ENCODE peak calls at places on chromosome 3, in six cellular contexts. X is K562, A is HL-60, Y is prostate gland, P is stomach, E is GM23338. S is an unnamed sample.

GRCh38 chr3:72265250-72265649 is 480.3 kb upstream of the PROK2 start:
- DNase-seq in A (no peak), P (no peak), X (peak; percentile 55), Y (no peak), E (peak; percentile 65), S (no peak)

GRCh38 chr3:161977063-161977462 is 480.5 kb downstream of the OTOL1 start:
- DNase-seq in P (no peak), Y (no peak), X (no peak), E (no peak), A (no peak), S (no peak)

GRCh38 chr3:167862104-167862785 is 126.7 kb downstream of the SERPINI1 start:
- DNase-seq in P (no peak), X (no peak), Y (no peak), E (no peak), A (no peak), S (no peak)

GRCh38 chr3:39126532-39127071 is 19.1 kb downstream of the TTC21A start:
- DNase-seq in X (peak; percentile 78), A (peak; percentile 84), E (peak; percentile 79), P (no peak), Y (no peak), S (peak; percentile 56)

GRCh38 chr3:14181253-14181652 is 2.6 kb downstream of the LSM3 start:
- DNase-seq in P (no peak), E (no peak), X (no peak), A (no peak), Y (no peak), S (no peak)

GRCh38 chr3:189621948-189622603 is 9.1 kb upstream of the TP63 start:
- DNase-seq in Y (no peak), E (no peak), A (no peak), P (no peak), X (no peak), S (no peak)

GRCh38 chr3:14918356-14918860 is 29.0 kb upstream of the NR2C2 start:
- DNase-seq in E (no peak), Y (no peak), P (no peak), A (no peak), X (no peak), S (no peak)

GRCh38 chr3:175258763-175259162 is 399.6 kb downstream of the NAALADL2 start:
- DNase-seq in Y (no peak), A (no peak), E (no peak), X (no peak), P (peak; percentile 30), S (no peak)

GRCh38 chr3:71579934-71580318 is 3.6 kb downstream of the FOXP1 start:
- DNase-seq in Y (peak; percentile 17), E (no peak), A (peak; percentile 70), P (no peak), X (peak; percentile 46), S (peak; percentile 36)

GRCh38 chr3:78507196-78507984 is 1260.4 kb downstream of the ROBO1 start:
- DNase-seq in E (no peak), A (no peak), X (no peak), P (no peak), Y (no peak), S (no peak)

GRCh38 chr3:71195492-71195891 is 388.0 kb downstream of the FOXP1 start:
- DNase-seq in E (no peak), Y (no peak), X (no peak), P (no peak), A (no peak), S (no peak)

GRCh38 chr3:140247775-140248174 is 312.8 kb downstream of the CLSTN2 start:
- DNase-seq in X (no peak), Y (no peak), A (no peak), P (no peak), E (no peak), S (no peak)

GRCh38 chr3:15804553-15805095 is 6.8 kb upstream of the ANKRD28 start:
- DNase-seq in P (no peak), Y (no peak), X (peak; percentile 79), E (peak; percentile 21), A (peak; percentile 17), S (no peak)

GRCh38 chr3:127673191-127674098 is 693 bp downstream of the ABTB1 start:
- DNase-seq in E (peak; percentile 48), A (peak; percentile 32), P (peak; percentile 61), Y (no peak), X (peak; percentile 38), S (peak; percentile 61)

GRCh38 chr3:127674793-127675189 is 2.0 kb downstream of the ABTB1 start:
- DNase-seq in A (no peak), Y (no peak), P (peak; percentile 13), X (no peak), E (no peak), S (no peak)

GRCh38 chr3:20080956-20081554 is 40.8 kb downstream of the KAT2B start:
- DNase-seq in A (peak; percentile 42), X (peak; percentile 63), P (peak; percentile 68), Y (peak; percentile 84), E (no peak), S (peak; percentile 19)

GRCh38 chr3:147649475-147649874 is 240.3 kb downstream of the ZIC1 start:
- DNase-seq in E (peak; percentile 23), X (no peak), A (no peak), Y (no peak), P (no peak), S (no peak)

GRCh38 chr3:99413504-99413903 is 224.9 kb upstream of the COL8A1 start:
- DNase-seq in X (no peak), P (no peak), Y (no peak), A (no peak), E (no peak), S (no peak)

GRCh38 chr3:88188436-88188835 is 38.7 kb downstream of the C3orf38 start:
- DNase-seq in E (no peak), X (no peak), A (no peak), Y (no peak), P (no peak), S (no peak)

GRCh38 chr3:174862101-174862500 is 3.0 kb downstream of the NAALADL2 start:
- DNase-seq in X (no peak), A (no peak), Y (peak; percentile 11), P (peak; percentile 60), E (peak; percentile 69), S (peak; percentile 61)

GRCh38 chr3:89145995-89146394 is 38.6 kb downstream of the EPHA3 start:
- DNase-seq in P (no peak), X (no peak), Y (no peak), E (no peak), A (no peak), S (no peak)

GRCh38 chr3:197795200-197795599 is 4.1 kb downstream of the LRCH3 start:
- DNase-seq in P (no peak), A (no peak), X (no peak), Y (no peak), E (no peak), S (no peak)

GRCh38 chr3:57227930-57228733 is 603 bp downstream of the APPL1 start:
- DNase-seq in P (peak; percentile 50), A (peak; percentile 46), X (peak; percentile 48), Y (peak; percentile 45), E (peak; percentile 61), S (peak; percentile 54)

GRCh38 chr3:125916376-125916978 is 52.5 kb upstream of the ROPN1B start:
- DNase-seq in P (peak; percentile 99), X (peak; percentile 92), Y (peak; percentile 98), A (no peak), E (peak; percentile 93), S (peak; percentile 99)

GRCh38 chr3:171383206-171384018 is 76.8 kb downstream of the TNIK start:
- DNase-seq in P (no peak), Y (no peak), E (no peak), A (no peak), X (no peak), S (no peak)

GRCh38 chr3:56468184-56469106 is at the start of gene ERC2:
- DNase-seq in P (peak; percentile 41), Y (peak; percentile 44), E (peak; percentile 96), A (no peak), X (no peak), S (peak; percentile 12)

GRCh38 chr3:41853495-41853894 is 108.4 kb downstream of the ULK4 start:
- DNase-seq in P (no peak), A (no peak), X (no peak), E (no peak), Y (no peak), S (no peak)

GRCh38 chr3:113157408-113157980 is 53.9 kb upstream of the BOC start:
- DNase-seq in A (no peak), E (no peak), X (no peak), Y (no peak), P (no peak), S (no peak)

GRCh38 chr3:21326704-21327103 is 424.3 kb downstream of the ZNF385D start:
- DNase-seq in E (no peak), X (no peak), P (no peak), Y (no peak), A (no peak), S (no peak)
- TF ChIP-seq POLR2AphosphoS5 in E (no peak), X (no peak), P (no peak), Y (no peak), A (no peak), S (no peak)

GRCh38 chr3:33218446-33219174 is at the start of gene SUSD5:
- DNase-seq in A (no peak), P (no peak), Y (no peak), E (peak; percentile 81), X (no peak), S (no peak)
- TF ChIP-seq POLR2AphosphoS5 in A (no peak), P (no peak), Y (no peak), E (no peak), X (no peak), S (no peak)

DNA sequence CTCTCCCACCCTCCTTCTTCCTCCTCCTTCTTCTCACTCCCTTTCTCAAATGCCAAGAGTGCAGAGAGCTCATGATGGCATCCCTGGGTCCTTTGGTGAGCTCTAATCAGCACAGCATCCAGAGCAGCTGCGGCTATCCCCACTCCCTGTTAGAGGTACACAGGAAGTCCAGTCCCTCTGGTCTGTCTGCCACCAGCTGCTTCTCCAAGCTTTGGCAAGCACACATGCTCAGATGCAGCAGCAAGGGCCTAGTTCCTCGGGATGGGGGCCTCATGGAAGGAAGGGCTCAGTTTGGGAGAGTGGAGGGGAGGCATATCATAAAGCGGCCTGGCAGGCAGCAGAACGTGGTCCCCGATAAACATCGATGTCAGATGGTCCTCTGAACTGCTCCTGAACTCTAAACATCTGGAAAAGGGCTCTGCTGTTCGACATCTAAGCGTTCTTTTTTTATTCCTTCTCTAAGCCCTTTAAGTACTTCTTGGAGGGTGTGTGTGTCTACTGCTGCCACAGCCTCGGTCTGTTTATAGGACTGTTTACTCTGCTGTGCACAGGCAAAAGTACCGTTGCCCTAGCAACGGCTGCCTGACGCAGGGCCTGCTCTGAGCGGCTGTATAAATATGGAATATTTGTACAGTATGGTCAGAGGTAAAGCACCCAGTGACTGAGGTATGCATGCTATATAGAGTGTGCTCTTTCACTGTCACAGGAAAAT is 74.6 kb downstream of the PRICKLE2 start:
- DNase-seq in E (no peak), Y (peak; percentile 74), P (peak; percentile 84), A (no peak), X (no peak), S (peak; percentile 82)
- TF ChIP-seq POLR2AphosphoS5 in E (no peak), Y (peak; percentile 84), P (peak; percentile 22), A (no peak), X (no peak), S (peak; percentile 66)

GRCh38 chr3:192155194-192155593 is 572.1 kb downstream of the FGF12 start:
- DNase-seq in P (no peak), E (no peak), X (no peak), Y (no peak), A (no peak), S (no peak)

DNA sequence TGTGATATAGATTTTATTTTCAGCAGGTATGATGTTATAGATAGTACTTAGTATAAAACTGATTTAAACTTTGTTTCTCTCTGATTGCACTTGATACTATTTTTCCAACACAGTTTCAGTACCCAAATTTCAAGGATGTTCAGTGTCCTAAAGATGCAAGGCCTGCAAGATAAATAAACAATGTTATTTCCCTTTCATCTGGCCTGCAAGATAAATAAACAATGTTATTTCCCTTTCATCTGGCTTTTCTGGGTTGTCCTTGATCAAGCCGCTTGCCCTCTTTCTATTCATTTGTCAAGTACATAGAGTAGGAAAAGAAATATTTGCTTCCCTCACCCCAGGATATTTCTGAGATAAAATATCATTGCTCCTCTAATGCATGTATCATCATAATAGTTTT is 571.0 kb downstream of the FGF12 start:
- DNase-seq in Y (no peak), A (no peak), E (no peak), X (no peak), P (no peak), S (no peak)
- TF ChIP-seq POLR2AphosphoS5 in Y (no peak), A (no peak), E (no peak), X (no peak), P (no peak), S (no peak)